ENCODE peak calls at places on chromosomes 13 and 19, in eight cellular contexts. One of them, this sample, is unnamed. For H3K4me1, the result is how much of the 10 kb centered on the place peaks cover.

GRCh38 chr19:57227461-57227860 is 3.4 kb upstream of the AURKC start:
- DNase-seq in cardiac muscle cell: no peak
- DNase-seq in mammary epithelial cell: no peak
- DNase-seq in SJSA1: no peak
- DNase-seq in neuronal stem cell: no peak
- DNase-seq in IMR-90: no peak
- DNase-seq in HCT116: no peak
- DNase-seq in upper lobe of left lung: no peak
- DNase-seq in this sample: no peak

GRCh38 chr19:47036233-47036651 is 12.2 kb downstream of the TMEM160 start:
- DNase-seq in HCT116: no peak
- DNase-seq in IMR-90: no peak
- DNase-seq in SJSA1: no peak
- DNase-seq in cardiac muscle cell: no peak
- DNase-seq in mammary epithelial cell: no peak
- DNase-seq in neuronal stem cell: no peak
- DNase-seq in upper lobe of left lung: peak
- DNase-seq in this sample: no peak

GRCh38 chr13:68304287-68304893 is 1074.3 kb upstream of the PCDH9 start:
- DNase-seq in upper lobe of left lung: no peak
- DNase-seq in IMR-90: no peak
- DNase-seq in mammary epithelial cell: peak
- DNase-seq in HCT116: peak
- DNase-seq in SJSA1: no peak
- DNase-seq in cardiac muscle cell: peak
- DNase-seq in neuronal stem cell: peak
- DNase-seq in this sample: no peak

GRCh38 chr19:41866284-41866683 is 6.2 kb downstream of the RPS19 start:
- DNase-seq in neuronal stem cell: no peak
- DNase-seq in upper lobe of left lung: no peak
- DNase-seq in cardiac muscle cell: no peak
- DNase-seq in HCT116: no peak
- DNase-seq in IMR-90: no peak
- DNase-seq in mammary epithelial cell: no peak
- DNase-seq in SJSA1: no peak
- DNase-seq in this sample: no peak

GRCh38 chr13:90416938-90417337 is 930.5 kb upstream of the MIR17HG start:
- DNase-seq in mammary epithelial cell: no peak
- DNase-seq in neuronal stem cell: no peak
- DNase-seq in cardiac muscle cell: no peak
- DNase-seq in IMR-90: no peak
- DNase-seq in HCT116: no peak
- DNase-seq in upper lobe of left lung: no peak
- DNase-seq in SJSA1: no peak
- DNase-seq in this sample: no peak

GRCh38 chr19:47267350-47267759 is 7.3 kb upstream of the INAFM1 start:
- DNase-seq in HCT116: no peak
- DNase-seq in IMR-90: no peak
- DNase-seq in mammary epithelial cell: no peak
- DNase-seq in SJSA1: no peak
- DNase-seq in upper lobe of left lung: no peak
- DNase-seq in cardiac muscle cell: no peak
- DNase-seq in neuronal stem cell: no peak
- DNase-seq in this sample: no peak

GRCh38 chr13:41332829-41333228 is 21.8 kb downstream of the NAA16 start:
- DNase-seq in mammary epithelial cell: no peak
- DNase-seq in neuronal stem cell: no peak
- DNase-seq in cardiac muscle cell: no peak
- DNase-seq in upper lobe of left lung: no peak
- DNase-seq in HCT116: no peak
- DNase-seq in IMR-90: no peak
- DNase-seq in SJSA1: no peak
- DNase-seq in this sample: no peak

GRCh38 chr19:16714702-16715294 is 4.8 kb upstream of the NWD1 start:
- DNase-seq in cardiac muscle cell: peak
- DNase-seq in upper lobe of left lung: peak
- DNase-seq in IMR-90: peak
- DNase-seq in neuronal stem cell: peak
- DNase-seq in SJSA1: no peak
- DNase-seq in mammary epithelial cell: peak
- DNase-seq in HCT116: peak
- DNase-seq in this sample: peak

GRCh38 chr13:30373727-30374126 is 48.6 kb upstream of the UBE2L5 start:
- DNase-seq in IMR-90: no peak
- DNase-seq in mammary epithelial cell: no peak
- DNase-seq in cardiac muscle cell: no peak
- DNase-seq in SJSA1: no peak
- DNase-seq in upper lobe of left lung: no peak
- DNase-seq in neuronal stem cell: no peak
- DNase-seq in HCT116: no peak
- DNase-seq in this sample: peak

GRCh38 chr19:29909545-29909944 is 32.5 kb upstream of the URI1 start:
- DNase-seq in mammary epithelial cell: no peak
- DNase-seq in HCT116: no peak
- DNase-seq in cardiac muscle cell: no peak
- DNase-seq in neuronal stem cell: no peak
- DNase-seq in IMR-90: no peak
- DNase-seq in upper lobe of left lung: no peak
- DNase-seq in SJSA1: no peak
- DNase-seq in this sample: no peak

DNA sequence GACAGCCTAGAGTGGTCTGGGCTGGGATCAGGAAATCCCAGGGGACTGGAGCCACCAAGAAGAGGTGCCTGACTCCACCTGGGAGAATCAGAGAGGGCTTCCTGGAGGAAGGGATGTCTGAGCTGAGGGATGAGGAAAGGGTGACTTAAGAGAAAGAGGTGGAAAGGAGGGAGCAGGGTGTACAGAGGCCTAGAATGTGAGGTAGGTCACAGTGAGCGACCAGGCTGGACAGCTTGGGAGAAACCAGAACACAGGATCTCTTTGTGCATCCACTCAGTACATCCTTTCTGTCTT is 1.0 kb downstream of the TBCB start:
- DNase-seq in IMR-90: no peak
- DNase-seq in mammary epithelial cell: no peak
- DNase-seq in HCT116: no peak
- DNase-seq in SJSA1: no peak
- DNase-seq in neuronal stem cell: no peak
- DNase-seq in upper lobe of left lung: no peak
- DNase-seq in cardiac muscle cell: no peak
- DNase-seq in this sample: no peak
- H3K4me3 ChIP-seq in IMR-90: peak
- H3K4me3 ChIP-seq in mammary epithelial cell: peak
- H3K4me3 ChIP-seq in HCT116: peak
- H3K4me3 ChIP-seq in SJSA1: peak
- H3K4me3 ChIP-seq in neuronal stem cell: peak
- H3K4me3 ChIP-seq in upper lobe of left lung: no peak
- H3K4me3 ChIP-seq in cardiac muscle cell: peak
- H3K4me3 ChIP-seq in this sample: peak

GRCh38 chr13:51827254-51827653 is 17.7 kb downstream of the TMEM272 start:
- DNase-seq in cardiac muscle cell: no peak
- DNase-seq in upper lobe of left lung: no peak
- DNase-seq in IMR-90: no peak
- DNase-seq in mammary epithelial cell: no peak
- DNase-seq in neuronal stem cell: no peak
- DNase-seq in SJSA1: no peak
- DNase-seq in HCT116: no peak
- DNase-seq in this sample: no peak

GRCh38 chr13:51825165-51825592 is 19.8 kb downstream of the TMEM272 start:
- DNase-seq in neuronal stem cell: no peak
- DNase-seq in HCT116: no peak
- DNase-seq in IMR-90: no peak
- DNase-seq in SJSA1: no peak
- DNase-seq in upper lobe of left lung: no peak
- DNase-seq in mammary epithelial cell: peak
- DNase-seq in cardiac muscle cell: peak
- DNase-seq in this sample: no peak

GRCh38 chr13:51823861-51824260 is 19.9 kb upstream of the DHRS12 start:
- DNase-seq in neuronal stem cell: no peak
- DNase-seq in cardiac muscle cell: peak
- DNase-seq in upper lobe of left lung: no peak
- DNase-seq in HCT116: no peak
- DNase-seq in SJSA1: no peak
- DNase-seq in IMR-90: no peak
- DNase-seq in mammary epithelial cell: no peak
- DNase-seq in this sample: no peak

GRCh38 chr13:51826606-51827005 is 18.4 kb downstream of the TMEM272 start:
- DNase-seq in cardiac muscle cell: peak
- DNase-seq in SJSA1: no peak
- DNase-seq in HCT116: no peak
- DNase-seq in upper lobe of left lung: no peak
- DNase-seq in neuronal stem cell: no peak
- DNase-seq in mammary epithelial cell: peak
- DNase-seq in IMR-90: no peak
- DNase-seq in this sample: no peak

GRCh38 chr13:51825681-51826254 is 19.2 kb downstream of the TMEM272 start:
- DNase-seq in IMR-90: no peak
- DNase-seq in neuronal stem cell: no peak
- DNase-seq in SJSA1: no peak
- DNase-seq in cardiac muscle cell: no peak
- DNase-seq in upper lobe of left lung: no peak
- DNase-seq in HCT116: no peak
- DNase-seq in mammary epithelial cell: no peak
- DNase-seq in this sample: no peak
- H3K4me1 ChIP-seq in IMR-90: under half
- H3K4me1 ChIP-seq in neuronal stem cell: under half
- H3K4me1 ChIP-seq in SJSA1: under half
- H3K4me1 ChIP-seq in cardiac muscle cell: under half
- H3K4me1 ChIP-seq in upper lobe of left lung: under half
- H3K4me1 ChIP-seq in HCT116: under half
- H3K4me1 ChIP-seq in mammary epithelial cell: under half
- H3K4me1 ChIP-seq in this sample: half or more

DNA sequence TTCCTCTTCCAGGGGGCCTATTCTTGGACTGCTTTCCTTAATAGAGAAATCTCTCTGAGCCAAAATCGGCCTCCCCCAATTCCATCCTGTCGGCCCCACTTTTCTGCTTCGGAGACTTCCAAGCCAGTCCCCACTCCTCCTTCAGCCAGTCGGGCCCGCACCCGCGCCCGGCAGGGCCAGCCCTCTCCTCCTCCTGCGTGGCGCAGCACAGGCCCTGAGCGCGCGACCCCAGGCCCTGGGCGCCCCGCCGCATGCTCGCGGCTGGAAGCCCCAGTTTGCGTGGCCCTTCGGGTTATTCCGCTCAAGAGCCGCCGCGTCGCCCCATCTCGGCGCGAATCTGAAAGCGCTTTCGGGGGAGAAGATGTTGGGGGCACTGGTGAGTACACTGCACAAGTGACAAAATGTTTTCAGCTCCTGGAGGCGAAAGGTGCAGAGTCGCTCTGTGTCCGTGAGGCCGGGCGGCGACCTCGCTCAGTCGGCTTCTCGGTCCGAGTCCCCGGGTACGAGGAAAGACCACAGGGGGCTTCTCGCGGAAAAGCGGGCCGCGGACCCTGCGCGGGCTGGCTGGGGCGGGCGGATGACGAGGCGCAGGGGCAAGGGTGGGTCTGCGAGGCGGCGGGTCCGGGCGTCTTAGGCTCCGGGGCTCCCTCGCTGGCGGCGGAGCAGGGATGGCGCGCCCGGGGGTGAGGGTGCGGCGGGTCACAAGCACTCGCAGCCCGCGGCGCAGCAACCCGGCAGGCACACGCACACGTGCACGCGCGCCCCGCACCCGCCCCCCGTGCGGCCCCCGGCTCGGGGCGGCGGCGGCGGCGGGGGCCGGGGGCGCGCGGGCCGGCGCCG is at the start of gene IL17D:
- DNase-seq in mammary epithelial cell: peak
- DNase-seq in HCT116: no peak
- DNase-seq in upper lobe of left lung: peak
- DNase-seq in cardiac muscle cell: peak
- DNase-seq in IMR-90: no peak
- DNase-seq in SJSA1: peak
- DNase-seq in neuronal stem cell: no peak
- DNase-seq in this sample: peak
- H3K4me3 ChIP-seq in mammary epithelial cell: peak
- H3K4me3 ChIP-seq in HCT116: peak
- H3K4me3 ChIP-seq in upper lobe of left lung: peak
- H3K4me3 ChIP-seq in cardiac muscle cell: peak
- H3K4me3 ChIP-seq in IMR-90: peak
- H3K4me3 ChIP-seq in SJSA1: peak
- H3K4me3 ChIP-seq in neuronal stem cell: peak
- H3K4me3 ChIP-seq in this sample: peak

DNA sequence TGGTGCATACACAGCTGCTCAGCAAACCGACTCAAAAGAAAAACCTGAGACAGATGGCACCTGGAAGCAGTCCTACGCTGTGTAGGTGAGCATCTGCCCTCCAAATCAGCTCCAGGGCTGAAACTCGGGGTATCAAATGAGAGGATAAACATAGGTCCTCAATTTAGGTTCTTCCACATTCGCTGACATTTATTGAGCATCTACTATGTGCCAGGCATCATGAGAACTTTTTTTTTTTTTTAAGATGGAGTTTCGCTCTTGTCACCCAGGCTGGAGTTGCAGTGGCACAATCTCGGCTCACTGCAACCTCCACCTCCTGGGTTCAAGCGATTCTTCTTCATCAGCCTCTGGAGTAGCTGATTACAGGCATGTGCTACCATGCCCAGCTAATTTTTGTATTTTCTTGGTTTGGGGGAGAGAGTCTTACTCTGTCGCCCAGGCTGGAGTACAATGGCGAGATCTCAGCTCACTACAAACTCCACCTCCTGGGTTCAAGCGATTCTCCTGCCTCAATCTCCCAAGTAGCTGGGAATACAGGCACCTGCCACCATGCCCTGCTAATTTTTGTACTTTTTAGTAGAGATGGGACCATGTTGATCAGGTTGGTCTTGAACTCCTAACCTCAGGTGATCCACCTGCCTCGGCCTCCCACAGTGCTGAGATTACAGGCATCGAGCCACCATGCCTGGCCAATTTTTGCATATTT is 13.4 kb downstream of the QPCTL start:
- DNase-seq in HCT116: no peak
- DNase-seq in IMR-90: no peak
- DNase-seq in upper lobe of left lung: no peak
- DNase-seq in neuronal stem cell: no peak
- DNase-seq in cardiac muscle cell: no peak
- DNase-seq in mammary epithelial cell: no peak
- DNase-seq in SJSA1: no peak
- DNase-seq in this sample: no peak
- H3K4me1 ChIP-seq in HCT116: under half
- H3K4me1 ChIP-seq in IMR-90: under half
- H3K4me1 ChIP-seq in upper lobe of left lung: under half
- H3K4me1 ChIP-seq in neuronal stem cell: under half
- H3K4me1 ChIP-seq in cardiac muscle cell: under half
- H3K4me1 ChIP-seq in mammary epithelial cell: under half
- H3K4me1 ChIP-seq in SJSA1: under half
- H3K4me1 ChIP-seq in this sample: under half

This sample was measured in CD8-positive, alpha-beta T cell.